ENCODE peak calls at places on chromosomes 5 and 9, in five cellular contexts. L is SK-N-SH, Q is HepG2, O is K562, S is GM12878. Y is an unnamed sample.
A peak's percentile ranks its signal among the peaks of the same experiment; 100 is the strongest.

GRCh38 chr5:16557477-16557876 is 59.3 kb downstream of the RETREG1 start:
- DNase-seq in L (no peak), Q (no peak), S (no peak), O (no peak), Y (no peak)

GRCh38 chr5:10539685-10539998 is 24.2 kb upstream of the ANKRD33B start:
- DNase-seq in O (peak; percentile 7), S (no peak), Q (no peak), L (no peak), Y (no peak)

GRCh38 chr5:42919600-42919999 is 107.9 kb upstream of the SELENOP start:
- DNase-seq in Q (no peak), L (no peak), S (no peak), O (no peak), Y (no peak)

GRCh38 chr9:92734931-92735906 is 29.4 kb downstream of the BICD2 start:
- DNase-seq in S (no peak), L (peak; percentile 45), O (no peak), Q (no peak), Y (no peak)

GRCh38 chr9:80664327-80665210 is 1024.8 kb downstream of the TLE1 start:
- DNase-seq in O (no peak), S (no peak), Q (no peak), L (peak; percentile 16), Y (no peak)

GRCh38 chr5:175254155-175254554 is 189.8 kb downstream of the DRD1 start:
- DNase-seq in L (no peak), Q (no peak), O (no peak), S (no peak), Y (no peak)

GRCh38 chr9:70218767-70219166 is 40.0 kb upstream of the SMC5 start:
- DNase-seq in O (no peak), L (no peak), Q (no peak), S (no peak), Y (no peak)

GRCh38 chr5:151718168-151718567 is 31.5 kb upstream of the SPARC start:
- DNase-seq in L (no peak), O (no peak), Q (no peak), S (no peak), Y (no peak)

GRCh38 chr9:86642721-86643120 is 288.5 kb upstream of the TUT7 start:
- DNase-seq in Q (no peak), L (no peak), S (no peak), O (no peak), Y (no peak)

GRCh38 chr5:91072891-91073290 is 310.2 kb downstream of the ARRDC3 start:
- DNase-seq in O (no peak), Q (no peak), L (no peak), S (no peak), Y (no peak)

GRCh38 chr9:89340332-89340731 is 22.0 kb downstream of the SECISBP2 start:
- DNase-seq in O (no peak), Q (no peak), S (peak; percentile 45), L (no peak), Y (no peak)

GRCh38 chr5:92613546-92613945 is 967.5 kb downstream of the NR2F1-AS1 start:
- DNase-seq in O (no peak), Q (no peak), L (no peak), S (no peak), Y (no peak)

GRCh38 chr9:137138701-137139467 is at the start of gene GRIN1:
- DNase-seq in L (peak; percentile 70), O (peak; percentile 70), Q (no peak), S (no peak), Y (no peak)

GRCh38 chr5:54861212-54861894 is 124.0 kb downstream of the ESM1 start:
- DNase-seq in S (no peak), L (no peak), O (no peak), Q (no peak), Y (no peak)

GRCh38 chr5:61817472-61818326 is 485.6 kb downstream of the ZSWIM6 start:
- DNase-seq in L (peak; percentile 51), Q (peak; percentile 5), O (peak; percentile 26), S (no peak), Y (peak; percentile 50)

GRCh38 chr5:112317866-112318265 is 101.2 kb downstream of the EPB41L4A start:
- DNase-seq in L (no peak), Q (no peak), S (no peak), O (no peak), Y (no peak)

GRCh38 chr5:73831066-73831465 is 205.1 kb downstream of the ARHGEF28 start:
- DNase-seq in Q (no peak), L (no peak), O (no peak), S (no peak), Y (no peak)

GRCh38 chr5:177233802-177234201 is 69.7 kb downstream of the RAB24 start:
- DNase-seq in S (no peak), Q (no peak), O (no peak), L (no peak), Y (no peak)

GRCh38 chr5:125928663-125929062 is 494.5 kb upstream of the GRAMD2B start:
- DNase-seq in Q (no peak), S (peak; percentile 11), L (no peak), O (no peak), Y (no peak)

GRCh38 chr5:131252824-131253171 is 11.1 kb upstream of the CDC42SE2 start:
- DNase-seq in Q (no peak), S (peak; percentile 81), L (no peak), O (peak; percentile 12), Y (no peak)

GRCh38 chr9:114936566-114936965 is 6.2 kb upstream of the TNFSF8 start:
- DNase-seq in O (no peak), L (no peak), Q (no peak), S (no peak), Y (no peak)

GRCh38 chr9:114938687-114939575 is 8.5 kb upstream of the TNFSF8 start:
- DNase-seq in O (no peak), S (no peak), Q (no peak), L (no peak), Y (no peak)
- TF ChIP-seq FOXM1 in O (no peak), S (no peak), Q (no peak), L (no peak), Y (no peak)

GRCh38 chr5:99054972-99055371 is 126.2 kb upstream of the CHD1 start:
- DNase-seq in L (no peak), O (no peak), S (no peak), Q (no peak), Y (no peak)
- TF ChIP-seq FOXM1 in L (no peak), O (no peak), S (no peak), Q (no peak), Y (no peak)

GRCh38 chr9:5799314-5799713 is 33.6 kb downstream of the ERMP1 start:
- DNase-seq in O (peak; percentile 11), L (peak; percentile 38), Q (peak; percentile 28), S (no peak), Y (peak; percentile 6)
- TF ChIP-seq FOXM1 in O (no peak), L (no peak), Q (no peak), S (no peak), Y (no peak)

DNA sequence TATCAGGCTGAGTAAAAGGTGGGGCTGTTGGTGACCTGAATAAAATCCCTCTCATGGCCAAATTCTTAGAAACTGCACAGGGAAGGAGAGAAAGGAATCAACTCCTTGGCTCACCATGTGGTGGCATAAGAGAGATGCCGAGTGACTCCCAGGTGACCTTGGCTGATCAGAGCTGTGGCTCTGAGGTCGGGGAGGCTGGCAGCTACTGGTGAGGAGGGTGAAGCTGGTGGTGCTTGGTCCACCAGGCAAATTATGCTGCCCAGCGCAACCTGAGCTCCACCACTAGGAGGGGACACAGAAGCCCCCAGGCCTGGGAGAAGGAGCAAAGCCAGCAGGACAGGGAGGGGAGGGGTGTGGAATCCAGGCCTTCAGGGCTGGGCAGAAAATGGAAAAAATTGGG is 111.2 kb upstream of the IL12B start:
- DNase-seq in O (no peak), Q (peak; percentile 16), S (no peak), L (peak; percentile 31), Y (peak; percentile 45)
- TF ChIP-seq FOXM1 in O (no peak), Q (no peak), S (no peak), L (no peak), Y (no peak)

GRCh38 chr5:56233230-56233629 is at the start of gene ANKRD55:
- DNase-seq in O (no peak), L (peak; percentile 30), S (no peak), Q (no peak), Y (no peak)
- TF ChIP-seq FOXM1 in O (no peak), L (no peak), S (no peak), Q (no peak), Y (no peak)

GRCh38 chr5:68224561-68225187 is 9.1 kb downstream of the PIK3R1 start:
- DNase-seq in O (no peak), Q (no peak), L (no peak), S (no peak), Y (no peak)

GRCh38 chr5:68226564-68227073 is 11.1 kb downstream of the PIK3R1 start:
- DNase-seq in S (no peak), L (no peak), O (no peak), Q (no peak), Y (no peak)

GRCh38 chr5:68225911-68226563 is 10.5 kb downstream of the PIK3R1 start:
- DNase-seq in Q (no peak), O (peak; percentile 34), L (no peak), S (no peak), Y (no peak)

GRCh38 chr5:68227532-68228160 is 12.1 kb downstream of the PIK3R1 start:
- DNase-seq in O (no peak), S (no peak), Q (no peak), L (no peak), Y (no peak)

DNA sequence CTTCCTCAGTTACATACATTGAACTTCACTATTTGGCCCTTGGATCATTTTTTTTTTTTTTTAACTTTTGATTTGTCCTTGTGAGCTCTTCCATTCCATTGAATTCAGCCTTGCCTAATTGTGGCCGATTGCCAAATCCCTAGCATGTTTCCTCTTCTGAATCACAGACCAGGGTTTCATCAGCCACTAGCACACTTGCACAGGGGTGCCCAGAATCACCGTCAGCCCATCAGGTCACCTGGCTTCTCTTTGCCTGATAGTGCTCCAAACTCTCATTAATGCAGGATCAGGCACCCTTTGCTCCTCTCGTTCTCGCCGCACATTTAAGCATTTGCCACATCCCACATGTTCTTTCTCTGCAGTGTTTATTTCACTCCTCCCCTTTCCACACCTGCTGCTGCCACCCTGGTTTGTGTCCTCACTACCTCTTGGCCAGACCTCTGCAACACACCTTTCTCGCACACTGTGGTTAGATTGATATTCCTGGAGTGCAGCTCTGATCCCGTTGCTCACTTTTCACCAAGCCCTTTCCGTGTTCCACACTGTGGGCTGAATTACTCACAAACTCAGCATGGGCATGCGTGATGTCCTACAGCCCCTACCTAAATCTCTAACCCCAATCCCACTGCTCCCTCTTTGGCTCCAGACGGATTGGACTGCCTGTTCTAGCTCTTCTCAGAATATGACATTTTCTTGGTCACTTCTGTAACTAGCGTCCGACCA is 9.8 kb downstream of the PIK3R1 start:
- DNase-seq in L (no peak), Q (peak; percentile 23), O (no peak), S (no peak), Y (no peak)
- TF ChIP-seq FOXM1 in L (no peak), Q (no peak), O (no peak), S (no peak), Y (no peak)